ENCODE peak calls at places on chromosomes 7 and 10, in ten cellular contexts. I, N, M, B, T, H, W, C, D and P are unnamed samples. For H3K4me1, the result is how much of the 10 kb centered on the place peaks cover.

GRCh38 chr7:102892631-102893278 is 20.0 kb upstream of the LRRC17 start:
- DNase-seq in I (no peak), N (peak), M (no peak), B (no peak), T (no peak), H (no peak), W (no peak), C (no peak), D (no peak), P (no peak)

GRCh38 chr10:4941540-4942330 is 21.5 kb upstream of the AKR1C1 start:
- DNase-seq in I (no peak), N (peak), M (peak), B (no peak), T (no peak), H (no peak), W (peak), C (no peak), D (no peak), P (no peak)

GRCh38 chr10:106336874-106337273 is 827.6 kb downstream of the SORCS1 start:
- DNase-seq in I (no peak), N (no peak), M (no peak), B (no peak), T (no peak), H (no peak), W (no peak), C (no peak), D (no peak), P (no peak)

GRCh38 chr10:119028900-119029612 is 458 bp upstream of the NANOS1 start:
- DNase-seq in I (peak), N (peak), M (peak), B (peak), T (peak), H (peak), W (peak), C (peak), D (peak), P (peak)

GRCh38 chr10:112208981-112209380 is 25.4 kb upstream of the GPAM start:
- DNase-seq in I (no peak), N (peak), M (no peak), B (no peak), T (no peak), H (no peak), W (no peak), C (no peak), D (no peak), P (no peak)

GRCh38 chr7:7895004-7895650 is 73.5 kb upstream of the GLCCI1 start:
- DNase-seq in I (no peak), N (no peak), M (no peak), B (no peak), T (no peak), H (no peak), W (no peak), C (no peak), D (no peak), P (no peak)

GRCh38 chr10:105243825-105244224 is 602.7 kb downstream of the SORCS3 start:
- DNase-seq in I (no peak), N (no peak), M (no peak), B (no peak), T (no peak), H (no peak), W (no peak), C (no peak), D (no peak), P (no peak)

GRCh38 chr7:158413962-158414961 is 173.4 kb downstream of the PTPRN2 start:
- DNase-seq in I (no peak), N (peak), M (no peak), B (no peak), T (no peak), H (no peak), W (peak), C (no peak), D (no peak), P (peak)

DNA sequence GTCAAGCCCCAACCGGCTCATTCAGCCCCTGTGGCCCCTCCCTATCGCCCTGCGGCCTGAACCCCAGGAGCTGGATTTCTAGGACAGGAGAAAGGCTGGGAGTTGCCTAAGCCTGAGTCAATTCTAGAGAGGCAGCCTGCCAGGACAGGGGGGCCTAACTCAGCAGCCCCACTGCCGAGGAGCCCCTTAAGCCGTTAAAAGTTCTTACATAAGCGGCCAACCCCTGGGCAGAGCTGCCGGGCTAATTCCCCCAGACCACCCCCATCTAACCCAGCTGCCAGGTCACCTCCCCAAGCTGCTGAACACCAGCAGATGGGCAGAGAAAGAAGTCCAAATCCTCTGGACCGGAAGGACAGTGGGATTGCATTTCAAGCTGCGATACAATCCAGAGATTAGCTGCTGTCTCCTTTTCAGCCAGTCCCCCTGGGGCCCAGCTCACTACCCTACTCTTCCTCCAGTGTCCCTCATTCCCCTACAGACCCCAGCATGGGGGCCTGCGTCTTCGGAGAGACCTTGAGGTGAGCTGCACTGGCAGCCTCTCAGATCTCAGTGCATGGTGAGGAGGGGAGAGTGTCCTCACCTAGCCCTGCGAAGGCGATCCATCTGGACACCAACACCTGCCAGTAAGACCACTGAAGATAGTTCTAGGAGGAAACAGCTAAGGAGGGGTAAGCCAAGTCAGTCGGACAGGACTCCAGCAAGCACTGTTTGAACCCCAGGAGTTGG is 910 bp downstream of the IMPDH1 start:
- DNase-seq in I (peak), N (no peak), M (no peak), B (peak), T (no peak), H (no peak), W (no peak), C (no peak), D (no peak), P (no peak)
- H3K27ac ChIP-seq in I (no peak), N (peak), M (no peak), B (peak), T (no peak), H (peak), W (peak), C (no peak), D (peak), P (peak)

DNA sequence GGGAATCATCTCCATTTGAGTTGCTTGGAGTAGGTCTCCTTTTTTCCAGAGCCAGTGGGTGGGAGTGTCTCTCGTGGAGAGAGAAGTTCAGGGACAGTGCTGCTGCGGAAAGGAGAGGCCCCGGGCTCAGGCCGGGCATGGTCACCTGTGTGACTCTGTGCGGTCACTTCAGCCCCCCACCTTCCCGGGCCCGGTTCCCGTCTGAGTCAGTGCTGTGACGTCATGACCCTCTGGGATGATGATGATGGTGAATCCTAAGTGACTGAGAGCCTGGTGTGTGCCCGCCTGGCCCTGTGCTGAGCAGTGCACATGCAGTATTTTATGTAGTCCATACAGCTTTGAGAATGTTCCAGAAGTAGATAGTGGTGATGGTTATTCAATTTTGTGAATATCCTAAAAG is 32.6 kb upstream of the AP5Z1 start:
- DNase-seq in I (no peak), N (peak), M (no peak), B (no peak), T (no peak), H (no peak), W (peak), C (no peak), D (no peak), P (no peak)
- H3K4me1 ChIP-seq in I (under half), N (under half), M (under half), B (under half), T (under half), H (half or more), W (half or more), C (under half), D (half or more), P (half or more)

GRCh38 chr7:2855386-2855785 is 11.3 kb upstream of the GNA12 start:
- DNase-seq in I (no peak), N (no peak), M (no peak), B (no peak), T (no peak), H (no peak), W (no peak), C (no peak), D (no peak), P (no peak)

GRCh38 chr7:2849941-2850766 is 6.0 kb upstream of the GNA12 start:
- DNase-seq in I (no peak), N (no peak), M (no peak), B (no peak), T (no peak), H (no peak), W (no peak), C (no peak), D (no peak), P (no peak)

GRCh38 chr7:2856388-2857169 is 12.5 kb upstream of the GNA12 start:
- DNase-seq in I (no peak), N (no peak), M (no peak), B (no peak), T (no peak), H (peak), W (no peak), C (peak), D (no peak), P (no peak)

GRCh38 chr7:2851499-2851898 is 7.4 kb upstream of the GNA12 start:
- DNase-seq in I (no peak), N (no peak), M (no peak), B (no peak), T (no peak), H (no peak), W (no peak), C (no peak), D (no peak), P (no peak)

DNA sequence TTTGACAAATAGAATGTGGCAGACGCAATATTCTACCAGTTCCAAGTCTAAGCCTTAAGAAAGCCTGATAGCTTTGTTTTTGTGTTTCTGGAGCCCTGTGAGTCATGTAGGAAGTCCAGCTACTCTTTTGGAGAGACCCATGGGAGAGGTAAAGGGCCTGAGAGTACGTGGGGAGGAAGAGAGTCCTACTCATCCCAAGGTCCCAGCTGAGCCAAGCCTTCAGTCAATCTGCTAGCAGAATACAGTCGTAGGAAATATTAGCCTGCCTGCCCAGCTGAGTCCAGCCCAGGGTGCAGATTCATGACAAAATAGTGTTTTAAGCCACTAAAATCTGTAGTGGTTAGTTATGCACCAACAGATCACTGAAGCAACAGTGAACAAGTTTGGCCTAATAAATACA is 9.0 kb upstream of the GNA12 start:
- DNase-seq in I (no peak), N (peak), M (no peak), B (no peak), T (no peak), H (peak), W (no peak), C (no peak), D (no peak), P (no peak)
- H3K27ac ChIP-seq in I (no peak), N (no peak), M (no peak), B (peak), T (no peak), H (peak), W (no peak), C (no peak), D (peak), P (no peak)

DNA sequence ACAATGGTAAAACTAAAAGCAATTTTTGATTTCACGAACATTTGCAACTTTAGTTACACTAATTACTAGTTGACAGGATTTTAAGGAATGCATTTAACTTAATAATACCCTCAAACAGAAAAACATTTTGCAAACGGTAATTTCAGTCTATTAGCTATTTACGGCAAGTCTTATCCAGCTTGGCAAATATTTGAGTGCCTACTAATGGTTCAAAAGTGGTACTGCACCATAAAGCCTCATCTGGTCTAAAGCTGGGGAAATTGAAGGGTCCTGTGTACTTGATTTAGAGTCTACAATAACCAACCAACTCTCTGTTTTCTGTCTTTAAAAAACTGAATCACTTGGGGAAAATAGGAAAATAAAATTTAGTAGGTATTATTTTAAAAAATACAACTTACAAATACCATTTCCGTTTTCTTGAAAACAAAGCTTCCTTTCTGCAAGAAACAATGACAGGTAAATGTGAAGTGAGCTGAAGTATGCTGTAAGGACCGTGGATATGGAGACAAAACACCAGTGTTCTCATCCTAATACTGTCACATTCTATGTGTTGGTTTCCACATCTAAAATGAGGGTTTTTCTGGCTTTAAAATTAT is 142.3 kb downstream of the VPS50 start:
- DNase-seq in I (peak), N (peak), M (peak), B (no peak), T (peak), H (no peak), W (peak), C (peak), D (no peak), P (no peak)
- H3K4me1 ChIP-seq in I (under half), N (under half), M (under half), B (under half), T (under half), H (under half), W (under half), C (under half), D (under half), P (under half)

GRCh38 chr7:66524738-66525137 is 103.9 kb upstream of the KCTD7 start:
- DNase-seq in I (no peak), N (no peak), M (no peak), B (no peak), T (no peak), H (no peak), W (no peak), C (no peak), D (no peak), P (no peak)

GRCh38 chr7:66528652-66529051 is 100.0 kb upstream of the KCTD7 start:
- DNase-seq in I (no peak), N (no peak), M (no peak), B (no peak), T (no peak), H (no peak), W (no peak), C (no peak), D (no peak), P (no peak)

GRCh38 chr7:66535414-66536329 is 93.0 kb upstream of the KCTD7 start:
- DNase-seq in I (no peak), N (no peak), M (no peak), B (no peak), T (no peak), H (no peak), W (no peak), C (no peak), D (no peak), P (no peak)

DNA sequence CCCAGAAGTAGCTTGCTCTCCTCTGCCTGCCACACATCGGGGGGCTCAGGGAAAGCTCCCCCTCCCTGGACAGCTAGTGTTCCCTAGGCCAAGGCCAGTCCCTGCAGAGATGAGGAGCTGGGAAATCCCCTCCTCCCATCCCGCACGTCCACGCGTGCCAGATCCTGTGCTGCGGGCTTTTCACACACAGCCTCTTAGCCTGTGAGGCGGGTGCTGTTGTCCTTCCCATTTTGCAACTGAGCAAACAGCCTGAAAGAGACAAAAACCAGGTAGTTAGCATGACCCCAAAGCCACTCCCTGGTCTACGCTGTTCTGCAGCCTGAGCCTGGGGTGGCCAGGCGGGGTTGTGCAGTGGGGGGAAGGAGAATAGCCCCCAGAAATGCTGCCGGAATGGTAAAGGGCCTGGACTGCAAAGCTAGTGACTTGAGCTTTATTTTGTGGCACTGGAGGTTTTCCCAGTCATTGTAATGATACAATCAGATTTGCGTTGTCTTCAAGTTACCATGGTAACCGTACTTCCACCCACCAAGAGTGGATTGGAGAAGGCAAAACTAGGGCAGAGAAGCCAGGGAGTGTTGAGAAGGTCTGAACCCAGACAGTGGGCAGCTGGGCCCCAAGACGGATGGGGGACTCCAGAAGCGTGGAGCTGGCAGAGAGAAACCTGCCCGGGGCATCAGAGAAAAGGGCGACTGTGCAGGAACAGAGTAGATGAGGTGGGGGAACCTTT is 98.6 kb upstream of the KCTD7 start:
- DNase-seq in I (peak), N (peak), M (no peak), B (no peak), T (no peak), H (no peak), W (no peak), C (no peak), D (no peak), P (no peak)
- H3K27ac ChIP-seq in I (no peak), N (no peak), M (no peak), B (no peak), T (no peak), H (no peak), W (no peak), C (no peak), D (no peak), P (no peak)

DNA sequence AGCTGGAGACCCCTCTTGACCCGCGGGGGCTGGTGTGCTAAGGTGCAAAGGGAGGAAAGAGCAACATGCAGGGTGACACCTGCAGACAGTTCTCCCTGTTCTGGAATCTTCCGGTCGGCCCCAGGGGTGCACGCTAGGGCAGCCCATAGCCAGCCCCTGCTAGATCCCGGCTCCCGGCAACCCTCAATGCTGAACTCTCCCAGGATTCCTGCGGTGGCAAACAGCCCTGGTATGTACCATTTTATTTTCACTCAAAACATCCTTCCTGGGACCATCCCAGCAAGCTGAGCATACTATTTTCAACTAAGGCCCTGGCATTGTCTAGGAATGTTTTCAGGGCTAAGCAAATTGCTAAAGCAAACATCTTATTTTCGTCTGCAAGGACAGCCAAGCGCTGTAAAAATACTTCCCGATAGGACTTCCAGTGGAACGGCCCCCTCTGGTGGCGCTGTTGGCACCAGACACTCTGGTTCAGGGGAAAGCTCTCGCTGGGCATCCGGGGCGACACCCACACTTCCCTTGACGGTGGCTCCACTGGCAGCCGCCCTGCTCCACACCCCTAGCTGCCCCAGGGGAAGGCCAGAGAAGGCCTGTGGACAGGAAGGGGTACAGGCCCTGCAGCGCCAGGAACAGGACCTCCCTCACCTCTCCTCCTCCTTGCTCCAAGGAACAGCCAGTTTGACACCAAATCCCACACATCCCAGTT is 99.4 kb downstream of the CTBP2 start:
- DNase-seq in I (peak), N (peak), M (peak), B (peak), T (peak), H (peak), W (peak), C (peak), D (peak), P (peak)
- H3K4me1 ChIP-seq in I (under half), N (half or more), M (under half), B (under half), T (half or more), H (half or more), W (under half), C (under half), D (half or more), P (half or more)